ENCODE peak calls at places on chromosomes 11 and 22, in five cellular contexts. X is GM23338, R is fibroblast of mammary gland, Z is HS-5, Y is body of pancreas. J is an unnamed sample.

GRCh38 chr11:68266936-68267880 is 4.6 kb downstream of the C11orf24 start:
- DNase-seq in R (no peak), Y (no peak), Z (no peak), X (no peak), J (peak)

GRCh38 chr11:56910785-56911184 is 77.9 kb upstream of the OR5AK2 start:
- DNase-seq in R (peak), Z (no peak), Y (no peak), X (no peak), J (no peak)

GRCh38 chr11:35381720-35382322 is 37.5 kb downstream of the SLC1A2 start:
- DNase-seq in R (no peak), Y (no peak), X (no peak), Z (no peak), J (no peak)

GRCh38 chr11:37506516-37506915 is 908.5 kb upstream of the RAG2 start:
- DNase-seq in Z (no peak), Y (no peak), R (peak), X (no peak), J (no peak)

GRCh38 chr11:18791175-18792065 is at the start of gene PTPN5:
- DNase-seq in Z (no peak), X (peak), R (no peak), Y (no peak), J (no peak)

GRCh38 chr22:20281891-20282290 is 13.8 kb upstream of the RTN4R start:
- DNase-seq in R (no peak), Y (no peak), X (no peak), Z (no peak), J (no peak)

GRCh38 chr11:33089776-33090175 is 50.4 kb downstream of the TCP11L1 start:
- DNase-seq in X (no peak), Y (no peak), R (no peak), Z (no peak), J (peak)

GRCh38 chr22:26414347-26414746 is 14.7 kb upstream of the ASPHD2 start:
- DNase-seq in Z (no peak), R (no peak), Y (no peak), X (no peak), J (no peak)

GRCh38 chr11:20451568-20451967 is 64.1 kb downstream of the PRMT3 start:
- DNase-seq in Y (no peak), R (peak), Z (no peak), X (no peak), J (no peak)

GRCh38 chr11:12802418-12803085 is 128.3 kb downstream of the TEAD1 start:
- DNase-seq in R (peak), Y (peak), X (peak), Z (no peak), J (peak)

GRCh38 chr11:36601145-36601544 is 3.1 kb upstream of the RAG2 start:
- DNase-seq in X (no peak), Z (no peak), Y (no peak), R (no peak), J (no peak)

GRCh38 chr11:73154178-73154577 is 12.1 kb upstream of the FCHSD2 start:
- DNase-seq in Z (no peak), R (no peak), X (no peak), Y (peak), J (no peak)

GRCh38 chr11:127612602-127613001 is 612.0 kb upstream of the KIRREL3 start:
- DNase-seq in X (no peak), Z (no peak), Y (no peak), R (no peak), J (no peak)

GRCh38 chr11:78564037-78564888 is 10.4 kb downstream of the NARS2 start:
- DNase-seq in Y (peak), Z (peak), R (peak), X (peak), J (peak)

GRCh38 chr11:96391698-96392307 is 2.0 kb downstream of the JRKL start:
- DNase-seq in X (no peak), Z (no peak), Y (no peak), R (peak), J (no peak)

GRCh38 chr11:123521001-123521400 is 90.9 kb downstream of the GRAMD1B start:
- DNase-seq in Z (no peak), R (no peak), X (no peak), Y (no peak), J (no peak)

GRCh38 chr22:24983151-24983550 is 30.6 kb downstream of the KIAA1671 start:
- DNase-seq in Y (no peak), X (no peak), Z (no peak), R (no peak), J (no peak)

GRCh38 chr11:45347343-45347742 is 61.2 kb upstream of the SYT13 start:
- DNase-seq in R (no peak), Z (no peak), Y (no peak), X (no peak), J (no peak)

GRCh38 chr11:45512749-45513148 is 152.7 kb downstream of the CHST1 start:
- DNase-seq in Y (no peak), X (no peak), R (no peak), Z (no peak), J (no peak)

J was measured in IMR-90.